ENCODE peak calls at places on chromosome 15, in seven cellular contexts. C, X, H, Z, F, P and L are unnamed samples.

GRCh38 chr15:45123397-45123796 is 6.3 kb downstream of the DUOXA1 start:
- DNase-seq in C (peak; percentile 51), X (no peak), H (no peak), Z (no peak), F (no peak), P (no peak), L (no peak)

GRCh38 chr15:29612701-29613100 is 209.6 kb downstream of the TJP1 start:
- DNase-seq in C (no peak), X (no peak), H (peak; percentile 71), Z (no peak), F (no peak), P (no peak), L (no peak)

GRCh38 chr15:39462691-39463090 is 118.2 kb upstream of the THBS1 start:
- DNase-seq in C (no peak), X (no peak), H (peak; percentile 72), Z (no peak), F (no peak), P (no peak), L (peak; percentile 75)

GRCh38 chr15:38520035-38520434 is 44.6 kb downstream of the RASGRP1 start:
- DNase-seq in C (no peak), X (no peak), H (no peak), Z (no peak), F (no peak), P (no peak), L (no peak)

GRCh38 chr15:64264511-64264910 is 91.5 kb downstream of the CSNK1G1 start:
- DNase-seq in C (no peak), X (no peak), H (no peak), Z (no peak), F (no peak), P (no peak), L (no peak)

GRCh38 chr15:60585743-60586708 is 107.1 kb upstream of the ICE2 start:
- DNase-seq in C (no peak), X (peak; percentile 57), H (peak; percentile 65), Z (peak; percentile 62), F (no peak), P (peak; percentile 36), L (no peak)

GRCh38 chr15:68652141-68652540 is 73.3 kb downstream of the CORO2B start:
- DNase-seq in C (peak; percentile 38), X (no peak), H (no peak), Z (no peak), F (peak; percentile 88), P (no peak), L (no peak)

GRCh38 chr15:59691194-59691805 is 2.2 kb upstream of the BNIP2 start:
- DNase-seq in C (no peak), X (no peak), H (peak; percentile 62), Z (no peak), F (no peak), P (no peak), L (no peak)

GRCh38 chr15:33586791-33587697 is 276.3 kb downstream of the RYR3 start:
- DNase-seq in C (no peak), X (no peak), H (no peak), Z (no peak), F (no peak), P (no peak), L (no peak)

GRCh38 chr15:25347707-25348106 is 91.1 kb downstream of the UBE3A start:
- DNase-seq in C (no peak), X (no peak), H (no peak), Z (no peak), F (no peak), P (no peak), L (no peak)

GRCh38 chr15:88906130-88906529 is 7.0 kb downstream of the MFGE8 start:
- DNase-seq in C (no peak), X (no peak), H (no peak), Z (no peak), F (no peak), P (no peak), L (no peak)

GRCh38 chr15:43519207-43519606 is 1.8 kb downstream of the MAP1A start:
- DNase-seq in C (peak; percentile 44), X (no peak), H (no peak), Z (no peak), F (peak; percentile 58), P (no peak), L (no peak)
- H3K4me3 ChIP-seq in C (no peak overlapping the region), X (no peak overlapping the region), H (peak overlapping the region; percentile 74), Z (no peak overlapping the region), F (peak overlapping the region; percentile 67), P (peak overlapping the region; percentile 98), L (peak overlapping the region; percentile 62)

GRCh38 chr15:71105444-71105843 is 9.8 kb upstream of the THSD4 start:
- DNase-seq in C (no peak), X (no peak), H (no peak), Z (no peak), F (no peak), P (no peak), L (no peak)

GRCh38 chr15:71107501-71107815 is 7.8 kb upstream of the THSD4 start:
- DNase-seq in C (no peak), X (no peak), H (no peak), Z (no peak), F (no peak), P (no peak), L (no peak)

GRCh38 chr15:71104636-71105035 is 10.6 kb upstream of the THSD4 start:
- DNase-seq in C (no peak), X (no peak), H (no peak), Z (no peak), F (no peak), P (no peak), L (no peak)

GRCh38 chr15:71109130-71109529 is 6.1 kb upstream of the THSD4 start:
- DNase-seq in C (no peak), X (no peak), H (peak; percentile 56), Z (no peak), F (no peak), P (no peak), L (no peak)

DNA sequence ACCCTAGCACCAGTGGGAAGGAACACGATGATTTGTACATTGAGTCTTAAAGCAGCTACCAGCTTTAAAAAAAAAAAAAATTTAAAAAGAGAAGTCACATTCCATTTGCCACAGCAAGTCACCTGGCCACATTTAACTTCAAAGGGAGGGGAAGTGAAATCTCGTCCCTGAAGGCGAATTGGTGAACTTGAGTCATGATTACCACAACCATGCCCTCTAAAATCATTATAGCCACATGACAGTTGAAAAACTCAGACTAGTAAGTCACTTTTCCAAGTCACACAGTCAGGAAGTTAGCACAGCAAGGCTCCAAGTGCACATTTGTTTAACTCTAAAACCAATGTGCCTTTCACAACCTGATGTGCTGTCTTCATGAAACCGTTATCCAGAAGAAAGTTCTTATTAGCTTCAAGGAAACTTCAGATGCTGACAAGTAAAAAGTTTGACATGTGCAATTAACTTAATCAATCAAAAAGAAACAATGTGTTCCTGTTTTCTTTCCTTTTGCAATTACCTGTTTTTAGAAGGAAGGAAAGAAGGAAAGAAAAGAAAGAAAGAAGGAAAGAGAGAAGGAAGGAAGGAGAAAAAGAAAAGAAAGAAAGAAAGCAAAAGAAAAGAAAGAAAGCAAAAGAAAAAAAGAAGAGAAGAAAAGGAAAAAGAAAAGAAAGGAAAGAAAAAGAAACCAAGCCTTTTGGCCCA is 8.3 kb upstream of the THSD4 start:
- DNase-seq in C (no peak), X (no peak), H (peak; percentile 22), Z (no peak), F (no peak), P (no peak), L (no peak)
- H3K4me3 ChIP-seq in C (no peak overlapping the region), X (no peak overlapping the region), H (no peak overlapping the region), Z (no peak overlapping the region), F (no peak overlapping the region), P (no peak overlapping the region), L (no peak overlapping the region)

GRCh38 chr15:73621286-73621826 is 11.8 kb downstream of the NPTN start:
- DNase-seq in C (no peak), X (no peak), H (no peak), Z (no peak), F (no peak), P (no peak), L (no peak)
- H3K4me3 ChIP-seq in C (no peak overlapping the region), X (no peak overlapping the region), H (no peak overlapping the region), Z (no peak overlapping the region), F (no peak overlapping the region), P (no peak overlapping the region), L (no peak overlapping the region)

GRCh38 chr15:51338496-51338895 is at the start of gene CYP19A1:
- DNase-seq in C (no peak), X (no peak), H (no peak), Z (no peak), F (no peak), P (no peak), L (no peak)

GRCh38 chr15:51341366-51342248 is at the start of gene GLDN:
- DNase-seq in C (peak; percentile 91), X (no peak), H (no peak), Z (peak; percentile 40), F (peak; percentile 91), P (no peak), L (no peak)

GRCh38 chr15:51343466-51343865 is 2.0 kb downstream of the GLDN start:
- DNase-seq in C (no peak), X (no peak), H (no peak), Z (no peak), F (no peak), P (no peak), L (no peak)

DNA sequence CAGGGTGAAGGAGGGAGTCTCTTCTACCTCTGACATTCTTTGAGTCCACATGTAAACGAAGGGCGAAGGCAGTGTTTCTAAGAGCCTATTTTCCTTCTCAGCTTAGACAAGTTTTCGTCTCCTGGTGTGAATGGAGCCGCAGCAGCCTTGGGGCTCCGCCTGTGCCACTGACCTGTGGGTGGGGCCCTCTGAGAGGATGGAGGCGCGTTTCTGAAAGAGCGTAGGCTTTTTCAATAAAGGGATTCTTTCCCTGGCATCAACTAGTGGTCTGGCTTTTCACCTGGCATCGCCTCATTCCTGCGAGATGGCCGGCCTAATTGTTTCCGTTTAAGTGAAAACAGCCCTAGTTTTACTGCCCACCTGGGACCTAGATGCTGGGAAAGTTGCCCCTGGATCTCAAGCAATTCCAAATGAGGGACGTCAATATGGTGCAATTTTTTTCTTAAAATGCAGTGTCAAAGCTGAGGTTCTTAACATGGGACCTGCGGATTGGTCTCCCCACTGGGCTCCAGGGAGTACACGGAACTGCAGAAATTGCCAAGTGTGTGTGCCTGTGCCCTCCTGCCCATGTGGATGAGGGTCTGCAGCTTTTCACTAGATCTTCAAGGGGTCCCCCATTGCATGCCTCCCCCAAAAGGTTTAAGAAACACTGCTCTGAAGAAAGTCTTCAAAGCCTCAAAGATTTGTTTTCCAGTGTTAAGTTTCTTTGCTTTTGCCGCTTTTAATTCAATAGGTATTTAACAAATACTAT is 969 bp downstream of the GLDN start:
- DNase-seq in C (no peak), X (no peak), H (no peak), Z (no peak), F (no peak), P (no peak), L (no peak)
- H3K4me3 ChIP-seq in C (peak overlapping the region; percentile 51), X (no peak overlapping the region), H (no peak overlapping the region), Z (peak overlapping the region; percentile 8), F (peak overlapping the region; percentile 66), P (no peak overlapping the region), L (peak overlapping the region; percentile 42)